ENCODE peak calls at places on chromosome 2, in four cellular contexts. N is H1, M is K562, U is GM12878. K is an unnamed sample. For H3K27me3, the result is how much of the 10 kb centered on the place peaks cover.

GRCh38 chr2:232687382-232688160 is 9.6 kb upstream of the GIGYF2 start:
- DNase-seq in N (no peak), M (no peak), U (no peak), K (no peak)

GRCh38 chr2:158969162-158969716 is 799 bp downstream of the TANC1 start:
- DNase-seq in N (peak), U (no peak), M (no peak), K (no peak)

GRCh38 chr2:24559714-24560113 is 68.7 kb downstream of the NCOA1 start:
- DNase-seq in M (no peak), U (no peak), N (no peak), K (no peak)

GRCh38 chr2:96945011-96945410 is 41.4 kb downstream of the FAM178B start:
- DNase-seq in N (no peak), U (no peak), M (no peak), K (no peak)

GRCh38 chr2:71460595-71461303 is 7.4 kb downstream of the DYSF start:
- DNase-seq in M (peak), U (no peak), N (peak), K (no peak)

GRCh38 chr2:29650634-29651097 is 270.7 kb downstream of the ALK start:
- DNase-seq in N (no peak), U (no peak), M (no peak), K (no peak)

GRCh38 chr2:133053541-133053940 is 383.5 kb upstream of the LYPD1 start:
- DNase-seq in M (no peak), U (no peak), N (no peak), K (no peak)

GRCh38 chr2:113012436-113013335 is 7.4 kb downstream of the IL36A start:
- DNase-seq in U (no peak), M (peak), N (no peak), K (no peak)

GRCh38 chr2:196925768-196926561 is 542 bp downstream of the PGAP1 start:
- DNase-seq in U (no peak), N (peak), M (peak), K (no peak)

GRCh38 chr2:224579411-224579810 is 5.8 kb downstream of the CUL3 start:
- DNase-seq in N (no peak), U (no peak), M (no peak), K (no peak)

GRCh38 chr2:9997936-9998335 is 45.4 kb upstream of the KLF11 start:
- DNase-seq in N (no peak), U (no peak), M (no peak), K (no peak)

GRCh38 chr2:75074228-75074627 is 115.8 kb downstream of the POLE4 start:
- DNase-seq in U (no peak), N (no peak), M (no peak), K (no peak)

GRCh38 chr2:128422571-128422970 is 103.9 kb upstream of the HS6ST1 start:
- DNase-seq in M (no peak), U (no peak), N (no peak), K (no peak)

GRCh38 chr2:4522498-4523421 is 819.4 kb downstream of the DCDC2C start:
- DNase-seq in U (no peak), M (no peak), N (no peak), K (no peak)

GRCh38 chr2:26991717-26992116 is 21.3 kb downstream of the MAPRE3 start:
- DNase-seq in U (no peak), M (no peak), N (no peak), K (no peak)

GRCh38 chr2:188348974-188349500 is 57.4 kb downstream of the GULP1 start:
- DNase-seq in N (no peak), M (no peak), U (no peak), K (no peak)

GRCh38 chr2:237466266-237466665 is 20.8 kb upstream of the MLPH start:
- DNase-seq in N (no peak), U (no peak), M (no peak), K (no peak)

GRCh38 chr2:68365087-68365486 is at the start of gene PLEK:
- DNase-seq in M (no peak), U (no peak), N (no peak), K (peak)

GRCh38 chr2:221293949-221294736 is 278.0 kb downstream of the EPHA4 start:
- DNase-seq in M (no peak), U (no peak), N (no peak), K (no peak)

GRCh38 chr2:215505044-215505786 is 69.3 kb upstream of the FN1 start:
- DNase-seq in M (peak), N (no peak), U (no peak), K (peak)

GRCh38 chr2:55604027-55604565 is 13.3 kb downstream of the PPP4R3B start:
- DNase-seq in U (no peak), M (no peak), N (no peak), K (no peak)

GRCh38 chr2:16113568-16114549 is 173.5 kb downstream of the MYCN start:
- DNase-seq in N (no peak), U (no peak), M (no peak), K (no peak)

GRCh38 chr2:153912798-153913396 is 41.2 kb downstream of the GALNT13 start:
- DNase-seq in N (no peak), M (no peak), U (no peak), K (no peak)

GRCh38 chr2:6081955-6082354 is 389.8 kb downstream of the SOX11 start:
- DNase-seq in N (no peak), M (no peak), U (no peak), K (no peak)

GRCh38 chr2:40716879-40717278 is 265.0 kb upstream of the SLC8A1 start:
- DNase-seq in U (no peak), M (no peak), N (no peak), K (no peak)

GRCh38 chr2:162072181-162072702 is 1.8 kb downstream of the DPP4 start:
- DNase-seq in M (no peak), N (no peak), U (no peak), K (no peak)

GRCh38 chr2:178811901-178812300 is 4.7 kb upstream of the TTN start:
- DNase-seq in M (no peak), U (no peak), N (no peak), K (no peak)

GRCh38 chr2:128450211-128451015 is 131.7 kb upstream of the HS6ST1 start:
- DNase-seq in N (peak), M (no peak), U (no peak), K (no peak)

GRCh38 chr2:85604568-85605339 is 2.3 kb upstream of the TMEM150A start:
- DNase-seq in U (no peak), M (no peak), N (no peak), K (no peak)

GRCh38 chr2:152602750-152603149 is 114.5 kb downstream of the PRPF40A start:
- DNase-seq in M (no peak), N (no peak), U (no peak), K (no peak)

GRCh38 chr2:111154758-111155157 is 34.0 kb downstream of the BCL2L11 start:
- DNase-seq in M (no peak), N (no peak), U (no peak), K (no peak)

GRCh38 chr2:121286506-121286905 is 1.5 kb upstream of the TFCP2L1 start:
- DNase-seq in N (no peak), M (no peak), U (no peak), K (no peak)
- H3K27me3 ChIP-seq in N (under half), M (under half), U (under half), K (under half)

GRCh38 chr2:160142472-160142871 is 57.6 kb downstream of the ITGB6 start:
- DNase-seq in M (no peak), N (no peak), U (no peak), K (no peak)
- TF ChIP-seq GABPA in M (no peak), N (no peak), U (no peak), K (no peak)

GRCh38 chr2:31137211-31138036 is 816 bp downstream of the GALNT14 start:
- DNase-seq in M (no peak), N (peak), U (no peak), K (peak)

GRCh38 chr2:31136000-31136399 is 2.2 kb downstream of the GALNT14 start:
- DNase-seq in M (no peak), U (no peak), N (no peak), K (no peak)

GRCh38 chr2:31138037-31138962 is at the start of gene GALNT14:
- DNase-seq in N (peak), M (no peak), U (no peak), K (peak)

GRCh38 chr2:31134450-31134849 is 3.8 kb downstream of the GALNT14 start:
- DNase-seq in N (no peak), U (no peak), M (no peak), K (no peak)

DNA sequence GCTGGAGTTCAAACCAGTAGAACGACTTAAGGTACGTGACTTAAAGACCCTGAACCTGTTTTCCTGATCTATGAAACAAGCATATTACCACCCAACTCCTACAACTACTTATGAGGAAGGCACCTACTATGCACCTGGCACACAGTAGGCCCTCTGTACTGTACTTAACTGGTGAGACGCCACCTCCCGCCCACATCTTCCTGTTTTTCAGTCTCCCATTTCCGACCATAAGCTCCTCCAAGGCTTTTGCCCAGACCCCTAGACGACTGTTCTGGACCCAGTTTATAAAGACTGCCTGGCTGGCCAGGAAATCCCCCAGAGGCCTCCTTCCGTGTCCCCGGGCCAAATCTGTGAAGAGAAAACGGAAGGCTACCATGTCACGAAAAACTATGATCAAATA is 1.5 kb downstream of the GALNT14 start:
- DNase-seq in M (no peak), U (no peak), N (no peak), K (peak)
- H3K27me3 ChIP-seq in M (under half), U (under half), N (under half), K (under half)

DNA sequence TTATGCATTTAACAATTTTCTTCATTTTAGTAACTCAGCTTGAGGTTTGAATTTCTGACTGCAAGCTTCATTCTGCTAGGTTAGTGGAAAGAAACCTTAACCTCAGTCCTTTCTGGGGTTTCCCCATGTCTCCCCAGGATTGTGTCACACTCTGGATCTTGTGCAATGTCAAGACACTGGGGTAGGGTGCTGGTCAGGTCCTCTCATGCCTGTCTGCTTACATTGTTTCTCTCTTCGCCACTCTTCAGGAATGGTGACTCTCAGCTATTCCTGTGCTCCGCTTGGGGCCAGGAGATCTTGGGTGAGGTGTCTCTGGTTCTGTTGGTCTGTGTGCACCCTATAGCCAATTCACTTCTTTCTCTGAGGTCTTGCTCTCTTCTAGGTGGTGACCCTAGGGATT is 23.9 kb downstream of the CTLA4 start:
- DNase-seq in N (no peak), U (no peak), M (no peak), K (peak)
- TF ChIP-seq GABPA in N (no peak), U (no peak), M (no peak), K (no peak)

DNA sequence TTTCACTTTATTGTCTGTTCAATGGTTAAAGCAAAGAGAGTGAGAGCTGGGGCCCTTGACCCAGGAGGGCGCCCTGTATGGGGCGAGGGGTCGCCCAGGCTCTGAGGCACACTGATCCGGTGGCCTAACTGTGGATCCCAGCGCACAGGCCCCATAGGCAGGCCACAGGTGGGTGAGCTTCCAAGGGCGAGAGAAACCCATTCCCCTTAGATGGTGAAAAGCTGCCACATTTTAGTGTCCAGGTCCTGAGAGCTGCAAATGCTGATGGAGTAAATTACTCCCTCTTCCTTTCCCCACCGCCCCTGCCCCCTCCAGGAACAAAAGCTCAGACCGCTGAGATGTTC is 5.9 kb upstream of the DLX2 start:
- DNase-seq in N (no peak), M (no peak), U (no peak), K (no peak)
- H3K27me3 ChIP-seq in N (half or more), M (under half), U (under half), K (under half)

GRCh38 chr2:127095784-127096183 is 11.2 kb downstream of the BIN1 start:
- DNase-seq in U (no peak), N (no peak), M (no peak), K (no peak)
- TF ChIP-seq GABPA in U (no peak), N (no peak), M (no peak), K (no peak)

K was measured in HL-60.